ENCODE peak calls at places on chromosomes 3 and 15, in seven cellular contexts. S is frontal cortex, V is cardiac fibroblast, J is cardiac muscle cell, Q is HS-27A, M is EL, R is Panc1. Z is an unnamed sample.

GRCh38 chr3:149080699-149081091 is 5.6 kb downstream of the HLTF start:
- DNase-seq in M (peak), R (no peak), J (no peak), V (peak), Q (no peak), S (no peak), Z (no peak)

GRCh38 chr3:178258121-178258520 is 278.1 kb upstream of the KCNMB2 start:
- DNase-seq in R (no peak), J (no peak), S (no peak), V (no peak), M (no peak), Q (no peak), Z (no peak)

GRCh38 chr3:111764645-111765091 is 94.4 kb upstream of the PHLDB2 start:
- DNase-seq in Q (no peak), J (no peak), S (no peak), R (no peak), V (peak), M (peak), Z (no peak)

GRCh38 chr15:73283341-73283962 is 85.3 kb downstream of the HCN4 start:
- DNase-seq in V (no peak), R (no peak), Q (peak), S (no peak), M (no peak), J (no peak), Z (no peak)

GRCh38 chr15:41494190-41494921 is 682 bp downstream of the ITPKA start:
- DNase-seq in S (no peak), J (peak), M (peak), Q (no peak), V (no peak), R (no peak), Z (no peak)

GRCh38 chr3:24674261-24674660 is 179.6 kb upstream of the THRB start:
- DNase-seq in Q (no peak), S (no peak), J (no peak), R (no peak), M (no peak), V (no peak), Z (no peak)

GRCh38 chr15:62809106-62809967 is 233.2 kb upstream of the TPM1 start:
- DNase-seq in R (no peak), J (no peak), M (peak), Q (no peak), V (peak), S (no peak), Z (no peak)

GRCh38 chr3:193375614-193376013 is 2.9 kb downstream of the ATP13A5 start:
- DNase-seq in Q (no peak), R (no peak), S (no peak), M (no peak), J (no peak), V (no peak), Z (no peak)

GRCh38 chr3:56783644-56784451 is 17.9 kb downstream of the ARHGEF3 start:
- DNase-seq in S (no peak), J (no peak), Q (no peak), V (peak), M (peak), R (no peak), Z (peak)

GRCh38 chr15:59456114-59456513 is 18.1 kb downstream of the FAM81A start:
- DNase-seq in M (no peak), S (no peak), R (no peak), Q (no peak), J (no peak), V (no peak), Z (no peak)

GRCh38 chr3:160857476-160857875 is 101.4 kb downstream of the PPM1L start:
- DNase-seq in S (no peak), V (no peak), R (no peak), Q (no peak), J (no peak), M (no peak), Z (no peak)

GRCh38 chr3:43180027-43180426 is 74.1 kb upstream of the POMGNT2 start:
- DNase-seq in V (peak), J (no peak), S (no peak), M (peak), Q (no peak), R (no peak), Z (no peak)

GRCh38 chr3:104604326-104605010 is 762.2 kb upstream of the ALCAM start:
- DNase-seq in J (peak), S (no peak), R (no peak), Q (peak), M (peak), V (peak), Z (peak)

GRCh38 chr3:105334138-105334882 is 32.4 kb upstream of the ALCAM start:
- DNase-seq in Q (peak), R (no peak), M (peak), J (no peak), S (no peak), V (peak), Z (no peak)

GRCh38 chr3:132593241-132593949 is 3.7 kb upstream of the ACKR4 start:
- DNase-seq in Q (no peak), R (no peak), J (no peak), M (peak), V (no peak), S (no peak), Z (no peak)

GRCh38 chr15:26073430-26074333 is 210.6 kb upstream of the ATP10A start:
- DNase-seq in Q (no peak), M (no peak), J (no peak), R (no peak), V (no peak), S (no peak), Z (no peak)

GRCh38 chr3:62558549-62559112 is 185.3 kb upstream of the FEZF2 start:
- DNase-seq in V (peak), R (no peak), S (no peak), J (peak), M (no peak), Q (no peak), Z (no peak)

GRCh38 chr3:141690366-141691072 is 47.6 kb upstream of the RNF7 start:
- DNase-seq in M (peak), V (no peak), S (no peak), R (no peak), Q (no peak), J (no peak), Z (no peak)

GRCh38 chr3:1191061-1191460 is 98.2 kb downstream of the CNTN6 start:
- DNase-seq in M (no peak), Q (no peak), S (no peak), J (no peak), V (no peak), R (no peak), Z (no peak)

GRCh38 chr3:5194801-5195509 is 7.4 kb downstream of the EDEM1 start:
- DNase-seq in S (no peak), V (peak), Q (no peak), R (peak), J (no peak), M (peak), Z (no peak)

GRCh38 chr15:55267401-55268053 is 22.1 kb downstream of the RAB27A start:
- DNase-seq in M (peak), R (no peak), Q (no peak), J (no peak), V (no peak), S (no peak), Z (no peak)

GRCh38 chr3:147301781-147302180 is 104.6 kb downstream of the ZIC4 start:
- DNase-seq in S (no peak), M (no peak), R (no peak), V (no peak), J (no peak), Q (no peak), Z (no peak)

GRCh38 chr15:27694506-27695077 is 404.5 kb downstream of the OCA2 start:
- DNase-seq in R (no peak), S (no peak), M (no peak), J (peak), Q (no peak), V (no peak), Z (no peak)

GRCh38 chr3:50396502-50396901 is 37.2 kb upstream of the TMEM115 start:
- DNase-seq in S (no peak), Q (no peak), M (no peak), J (no peak), V (no peak), R (no peak), Z (no peak)

Z was measured in SJSA1.